ENCODE peak calls at places on chromosomes 1 and 21, in nine cellular contexts. One of them, this sample, is unnamed.

GRCh38 chr1:116334015-116334547 is 39.0 kb upstream of the ATP1A1 start:
- DNase-seq in GM12892: no peak
- DNase-seq in EL: peak
- DNase-seq in T-helper 2 cell: no peak
- DNase-seq in H54: peak
- DNase-seq in NCI-H2081: peak
- DNase-seq in body of pancreas: peak
- DNase-seq in HCT116: no peak
- DNase-seq in anterior cingulate cortex: no peak
- DNase-seq in this sample: no peak

GRCh38 chr1:211183924-211184323 is 50.0 kb upstream of the KCNH1 start:
- DNase-seq in GM12892: no peak
- DNase-seq in EL: no peak
- DNase-seq in T-helper 2 cell: no peak
- DNase-seq in H54: no peak
- DNase-seq in NCI-H2081: no peak
- DNase-seq in body of pancreas: no peak
- DNase-seq in HCT116: no peak
- DNase-seq in anterior cingulate cortex: no peak
- DNase-seq in this sample: no peak

GRCh38 chr1:159786966-159787365 is 6.2 kb downstream of the DUSP23 start:
- DNase-seq in GM12892: no peak
- DNase-seq in EL: no peak
- DNase-seq in T-helper 2 cell: no peak
- DNase-seq in H54: no peak
- DNase-seq in NCI-H2081: no peak
- DNase-seq in body of pancreas: no peak
- DNase-seq in HCT116: no peak
- DNase-seq in anterior cingulate cortex: peak
- DNase-seq in this sample: no peak

GRCh38 chr1:175508320-175509110 is 234.9 kb downstream of the TNR start:
- DNase-seq in GM12892: no peak
- DNase-seq in EL: no peak
- DNase-seq in T-helper 2 cell: no peak
- DNase-seq in H54: no peak
- DNase-seq in NCI-H2081: no peak
- DNase-seq in body of pancreas: no peak
- DNase-seq in HCT116: no peak
- DNase-seq in anterior cingulate cortex: no peak
- DNase-seq in this sample: no peak

GRCh38 chr1:21378705-21379494 is 61.0 kb upstream of the NBPF3 start:
- DNase-seq in GM12892: no peak
- DNase-seq in EL: no peak
- DNase-seq in T-helper 2 cell: no peak
- DNase-seq in H54: no peak
- DNase-seq in NCI-H2081: peak
- DNase-seq in body of pancreas: peak
- DNase-seq in HCT116: no peak
- DNase-seq in anterior cingulate cortex: no peak
- DNase-seq in this sample: no peak

GRCh38 chr21:32748529-32748928 is 20.7 kb upstream of the SYNJ1 start:
- DNase-seq in GM12892: no peak
- DNase-seq in EL: no peak
- DNase-seq in T-helper 2 cell: no peak
- DNase-seq in H54: no peak
- DNase-seq in NCI-H2081: no peak
- DNase-seq in body of pancreas: no peak
- DNase-seq in HCT116: no peak
- DNase-seq in anterior cingulate cortex: no peak
- DNase-seq in this sample: no peak

GRCh38 chr1:8494681-8495080 is 176.8 kb downstream of the SLC45A1 start:
- DNase-seq in GM12892: no peak
- DNase-seq in EL: no peak
- DNase-seq in T-helper 2 cell: no peak
- DNase-seq in H54: no peak
- DNase-seq in NCI-H2081: no peak
- DNase-seq in body of pancreas: no peak
- DNase-seq in HCT116: no peak
- DNase-seq in anterior cingulate cortex: no peak
- DNase-seq in this sample: no peak

GRCh38 chr1:198660341-198661056 is 21.7 kb downstream of the PTPRC start:
- DNase-seq in GM12892: no peak
- DNase-seq in EL: no peak
- DNase-seq in T-helper 2 cell: peak
- DNase-seq in H54: no peak
- DNase-seq in NCI-H2081: no peak
- DNase-seq in body of pancreas: no peak
- DNase-seq in HCT116: no peak
- DNase-seq in anterior cingulate cortex: no peak
- DNase-seq in this sample: no peak

GRCh38 chr1:228090613-228091081 is 8.1 kb downstream of the ARF1 start:
- DNase-seq in GM12892: no peak
- DNase-seq in EL: no peak
- DNase-seq in T-helper 2 cell: no peak
- DNase-seq in H54: no peak
- DNase-seq in NCI-H2081: no peak
- DNase-seq in body of pancreas: peak
- DNase-seq in HCT116: no peak
- DNase-seq in anterior cingulate cortex: no peak
- DNase-seq in this sample: no peak

GRCh38 chr1:189253601-189254350 is 1223.9 kb downstream of the BRINP3 start:
- DNase-seq in GM12892: no peak
- DNase-seq in EL: no peak
- DNase-seq in T-helper 2 cell: no peak
- DNase-seq in H54: no peak
- DNase-seq in NCI-H2081: no peak
- DNase-seq in body of pancreas: no peak
- DNase-seq in HCT116: no peak
- DNase-seq in anterior cingulate cortex: no peak
- DNase-seq in this sample: no peak

This sample was measured in GM12864.